ENCODE peak calls at places on chromosomes 1 and 21, in four cellular contexts. One of them, this sample, is unnamed.
A peak's percentile ranks its signal among the peaks of the same experiment; 100 is the strongest.

GRCh38 chr1:198273901-198274300 is 117.1 kb downstream of the NEK7 start:
- DNase-seq in CD4-positive, alpha-beta T cell: no peak
- DNase-seq in AG08396: no peak
- DNase-seq in Jurkat, Clone E6-1: no peak
- DNase-seq in this sample: no peak

GRCh38 chr1:41919764-41920397 is 1.2 kb upstream of the HIVEP3 start:
- DNase-seq in CD4-positive, alpha-beta T cell: peak; percentile 70
- DNase-seq in AG08396: peak; percentile 56
- DNase-seq in Jurkat, Clone E6-1: peak; percentile 76
- DNase-seq in this sample: no peak

GRCh38 chr1:16398371-16398953 is 31.4 kb downstream of the SZRD1 start:
- DNase-seq in CD4-positive, alpha-beta T cell: no peak
- DNase-seq in AG08396: no peak
- DNase-seq in Jurkat, Clone E6-1: no peak
- DNase-seq in this sample: no peak

GRCh38 chr1:241459186-241459802 is 60.3 kb downstream of the FH start:
- DNase-seq in CD4-positive, alpha-beta T cell: no peak
- DNase-seq in AG08396: no peak
- DNase-seq in Jurkat, Clone E6-1: no peak
- DNase-seq in this sample: no peak

GRCh38 chr1:109785446-109786106 is 21.9 kb upstream of the EPS8L3 start:
- DNase-seq in CD4-positive, alpha-beta T cell: no peak
- DNase-seq in AG08396: no peak
- DNase-seq in Jurkat, Clone E6-1: no peak
- DNase-seq in this sample: no peak

GRCh38 chr1:43982241-43982640 is 3.2 kb downstream of the B4GALT2 start:
- DNase-seq in CD4-positive, alpha-beta T cell: no peak
- DNase-seq in AG08396: no peak
- DNase-seq in Jurkat, Clone E6-1: no peak
- DNase-seq in this sample: no peak

GRCh38 chr21:46004168-46004861 is 22.7 kb downstream of the COL6A1 start:
- DNase-seq in CD4-positive, alpha-beta T cell: no peak
- DNase-seq in AG08396: no peak
- DNase-seq in Jurkat, Clone E6-1: no peak
- DNase-seq in this sample: no peak

GRCh38 chr1:68497358-68497698 is 446 bp upstream of the DEPDC1 start:
- DNase-seq in CD4-positive, alpha-beta T cell: no peak
- DNase-seq in AG08396: no peak
- DNase-seq in Jurkat, Clone E6-1: no peak
- DNase-seq in this sample: no peak

GRCh38 chr1:225483818-225484656 is 56.2 kb upstream of the LBR start:
- DNase-seq in CD4-positive, alpha-beta T cell: no peak
- DNase-seq in AG08396: no peak
- DNase-seq in Jurkat, Clone E6-1: no peak
- DNase-seq in this sample: no peak

GRCh38 chr1:44907909-44908308 is 64.9 kb upstream of the PTCH2 start:
- DNase-seq in CD4-positive, alpha-beta T cell: no peak
- DNase-seq in AG08396: no peak
- DNase-seq in Jurkat, Clone E6-1: no peak
- DNase-seq in this sample: no peak

GRCh38 chr21:15682182-15682895 is 47.4 kb upstream of the USP25 start:
- DNase-seq in CD4-positive, alpha-beta T cell: no peak
- DNase-seq in AG08396: peak; percentile 10
- DNase-seq in Jurkat, Clone E6-1: peak; percentile 55
- DNase-seq in this sample: peak; percentile 27

GRCh38 chr1:221576268-221576667 is 165.6 kb downstream of the DUSP10 start:
- DNase-seq in CD4-positive, alpha-beta T cell: no peak
- DNase-seq in AG08396: peak; percentile 36
- DNase-seq in Jurkat, Clone E6-1: peak; percentile 27
- DNase-seq in this sample: peak; percentile 2

GRCh38 chr1:206021796-206022365 is 1.8 kb downstream of the CTSE start:
- DNase-seq in CD4-positive, alpha-beta T cell: no peak
- DNase-seq in AG08396: no peak
- DNase-seq in Jurkat, Clone E6-1: no peak
- DNase-seq in this sample: peak; percentile 53

GRCh38 chr1:227357229-227358078 is 39.2 kb upstream of the CDC42BPA start:
- DNase-seq in CD4-positive, alpha-beta T cell: no peak
- DNase-seq in AG08396: peak; percentile 69
- DNase-seq in Jurkat, Clone E6-1: no peak
- DNase-seq in this sample: peak; percentile 88

This sample was measured in HTR-8/SVneo.